ENCODE peak calls at places on chromosomes 11 and 22, in nine cellular contexts. A is ovary; O is uterus; G is CD4-positive, alpha-beta memory T cell; X is right lobe of liver; M is transverse colon; J is CD8-positive, alpha-beta memory T cell; E is PC-3; N is MM.1S. P is an unnamed sample.

GRCh38 chr11:63911440-63911839 is 5.5 kb downstream of the RCOR2 start:
- DNase-seq in A (no peak), O (no peak), G (no peak), X (no peak), M (no peak), J (no peak), E (no peak), N (no peak), P (no peak)

GRCh38 chr22:24146791-24147353 is 34.4 kb upstream of the SUSD2 start:
- DNase-seq in A (peak; percentile 78), O (peak; percentile 64), G (no peak), X (no peak), M (peak; percentile 42), J (no peak), E (no peak), N (peak; percentile 31), P (peak; percentile 93)

GRCh38 chr22:19797086-19797485 is 36.5 kb downstream of the TBX1 start:
- DNase-seq in A (no peak), O (no peak), G (no peak), X (peak; percentile 29), M (no peak), J (no peak), E (no peak), N (no peak), P (no peak)

GRCh38 chr22:49331223-49331815 is 496.4 kb downstream of the BRD1 start:
- DNase-seq in A (no peak), O (no peak), G (no peak), X (no peak), M (peak; percentile 0), J (no peak), E (no peak), N (no peak), P (no peak)

GRCh38 chr11:100918551-100919500 is 210.8 kb downstream of the PGR start:
- DNase-seq in A (no peak), O (no peak), G (no peak), X (no peak), M (peak; percentile 15), J (no peak), E (peak; percentile 77), N (no peak), P (peak; percentile 60)

GRCh38 chr22:49997932-49998717 is 14.4 kb downstream of the IL17REL start:
- DNase-seq in A (no peak), O (no peak), G (no peak), X (peak; percentile 56), M (no peak), J (no peak), E (no peak), N (no peak), P (no peak)

GRCh38 chr11:42093541-42093940 is 634.1 kb upstream of the LRRC4C start:
- DNase-seq in A (no peak), O (no peak), G (no peak), X (no peak), M (no peak), J (no peak), E (no peak), N (no peak), P (no peak)

GRCh38 chr11:36139767-36140166 is 149.5 kb downstream of the COMMD9 start:
- DNase-seq in A (no peak), O (no peak), G (no peak), X (no peak), M (no peak), J (no peak), E (peak; percentile 17), N (no peak), P (no peak)

GRCh38 chr22:31040542-31041398 is 40.3 kb upstream of the SMTN start:
- DNase-seq in A (peak; percentile 35), O (no peak), G (no peak), X (no peak), M (no peak), J (no peak), E (no peak), N (no peak), P (no peak)

GRCh38 chr11:69452589-69452988 is 28.9 kb upstream of the LINC01488 start:
- DNase-seq in A (no peak), O (no peak), G (no peak), X (peak; percentile 31), M (no peak), J (no peak), E (no peak), N (no peak), P (no peak)
- H3K4me3 ChIP-seq in A (no peak overlapping the region), O (no peak overlapping the region), G (no peak overlapping the region), X (no peak overlapping the region), M (no peak overlapping the region), J (no peak overlapping the region), E (no peak overlapping the region), N (no peak overlapping the region), P (no peak overlapping the region)

DNA sequence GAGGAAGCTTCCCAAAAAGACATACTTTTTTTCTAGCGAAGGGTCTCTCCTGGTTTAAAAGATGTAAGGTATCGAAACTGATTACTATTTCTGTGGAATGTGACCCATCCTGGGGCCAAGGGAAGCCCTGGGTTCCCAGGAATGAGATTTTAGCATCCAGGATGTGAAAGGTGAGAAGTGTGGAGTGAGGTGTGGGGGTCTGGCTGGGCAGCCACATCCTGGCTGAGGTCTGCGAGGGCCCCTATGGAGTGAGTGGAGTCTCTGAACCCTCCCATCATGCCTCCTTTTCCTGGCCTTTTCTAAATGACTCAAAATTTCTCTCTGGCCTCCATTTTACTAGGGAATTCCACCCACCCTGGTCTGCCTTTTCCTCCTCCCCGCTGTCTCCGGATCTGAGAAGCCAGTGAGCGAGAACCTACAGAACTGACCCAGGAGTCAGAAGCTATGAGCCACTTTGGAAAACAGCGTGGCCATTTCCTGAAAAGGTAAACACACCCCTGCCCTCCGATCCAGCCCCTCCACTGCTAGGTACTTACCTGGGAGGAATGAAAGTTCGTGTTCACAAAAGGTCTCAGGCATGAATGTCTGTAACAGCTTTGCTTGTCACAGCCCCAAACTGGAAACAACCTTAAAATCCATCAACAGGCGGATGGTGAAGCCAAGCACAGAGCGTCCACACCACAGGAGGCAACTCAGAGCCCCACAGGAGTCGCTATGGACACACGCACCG is 27.7 kb upstream of the SHANK2 start:
- DNase-seq in A (no peak), O (no peak), G (no peak), X (no peak), M (no peak), J (no peak), E (no peak), N (no peak), P (no peak)
- H3K9me3 ChIP-seq in A (no peaks in the 10 kb centered on the region), O (no peaks in the 10 kb centered on the region), G (no peaks in the 10 kb centered on the region), X (no peaks in the 10 kb centered on the region), M (no peaks in the 10 kb centered on the region), J (no peaks in the 10 kb centered on the region), E (no peaks in the 10 kb centered on the region), N (no peaks in the 10 kb centered on the region), P (no peaks in the 10 kb centered on the region)

GRCh38 chr11:119116601-119117000 is 4.8 kb upstream of the HINFP start:
- DNase-seq in A (no peak), O (no peak), G (no peak), X (no peak), M (no peak), J (no peak), E (no peak), N (no peak), P (no peak)
- H3K27ac ChIP-seq in A (no peak overlapping the region), O (no peak overlapping the region), G (peak overlapping the region; percentile 63), X (peak overlapping the region; percentile 47), M (peak overlapping the region; percentile 32), J (no peak overlapping the region), E (no peak overlapping the region), N (no peak overlapping the region), P (no peak overlapping the region)

GRCh38 chr11:84719935-84720577 is 907.1 kb downstream of the DLG2 start:
- DNase-seq in A (no peak), O (no peak), G (no peak), X (peak; percentile 57), M (peak; percentile 7), J (no peak), E (no peak), N (no peak), P (peak; percentile 15)

GRCh38 chr11:84722583-84723108 is 904.5 kb downstream of the DLG2 start:
- DNase-seq in A (no peak), O (no peak), G (no peak), X (no peak), M (no peak), J (no peak), E (peak; percentile 8), N (peak; percentile 39), P (peak; percentile 69)

GRCh38 chr11:84721561-84721961 is 905.6 kb downstream of the DLG2 start:
- DNase-seq in A (no peak), O (no peak), G (no peak), X (peak; percentile 14), M (no peak), J (no peak), E (no peak), N (peak; percentile 62), P (no peak)

GRCh38 chr11:84720706-84721402 is 906.3 kb downstream of the DLG2 start:
- DNase-seq in A (peak; percentile 30), O (peak; percentile 19), G (no peak), X (peak; percentile 57), M (peak; percentile 12), J (no peak), E (no peak), N (peak; percentile 41), P (peak; percentile 40)
- H3K4me3 ChIP-seq in A (peak overlapping the region; percentile 49), O (peak overlapping the region; percentile 38), G (no peak overlapping the region), X (peak overlapping the region; percentile 29), M (peak overlapping the region; percentile 42), J (no peak overlapping the region), E (no peak overlapping the region), N (peak overlapping the region; percentile 83), P (peak overlapping the region; percentile 54)

GRCh38 chr11:99803501-99803900 is 782.8 kb downstream of the CNTN5 start:
- DNase-seq in A (no peak), O (no peak), G (no peak), X (no peak), M (no peak), J (no peak), E (peak; percentile 14), N (no peak), P (peak; percentile 5)
- H3K9me3 ChIP-seq in A (no peaks in the 10 kb centered on the region), O (no peaks in the 10 kb centered on the region), G (no peaks in the 10 kb centered on the region), X (no peaks in the 10 kb centered on the region), M (no peaks in the 10 kb centered on the region), J (no peaks in the 10 kb centered on the region), E (no peaks in the 10 kb centered on the region), N (no peaks in the 10 kb centered on the region), P (no peaks in the 10 kb centered on the region)

GRCh38 chr11:65109231-65110198 is 2.2 kb upstream of the TM7SF2 start:
- DNase-seq in A (no peak), O (no peak), G (no peak), X (no peak), M (no peak), J (no peak), E (no peak), N (no peak), P (no peak)

GRCh38 chr11:65111537-65112225 is at the start of gene TM7SF2:
- DNase-seq in A (peak; percentile 98), O (peak; percentile 93), G (peak; percentile 93), X (peak; percentile 99), M (peak; percentile 98), J (peak; percentile 90), E (peak; percentile 98), N (peak; percentile 98), P (peak; percentile 88)

GRCh38 chr11:65111159-65111536 is 524 bp upstream of the TM7SF2 start:
- DNase-seq in A (no peak), O (no peak), G (no peak), X (no peak), M (no peak), J (no peak), E (no peak), N (no peak), P (no peak)

GRCh38 chr11:65112226-65112550 is 516 bp downstream of the TM7SF2 start:
- DNase-seq in A (no peak), O (no peak), G (no peak), X (no peak), M (no peak), J (no peak), E (no peak), N (no peak), P (no peak)

GRCh38 chr11:65110354-65110861 is 1.3 kb upstream of the TM7SF2 start:
- DNase-seq in A (peak; percentile 93), O (peak; percentile 88), G (peak; percentile 92), X (peak; percentile 87), M (peak; percentile 94), J (peak; percentile 84), E (peak; percentile 96), N (peak; percentile 89), P (peak; percentile 80)
- H3K27ac ChIP-seq in A (peak overlapping the region; percentile 21), O (no peak overlapping the region), G (peak overlapping the region; percentile 50), X (peak overlapping the region; percentile 93), M (peak overlapping the region; percentile 85), J (peak overlapping the region; percentile 15), E (no peak overlapping the region), N (no peak overlapping the region), P (no peak overlapping the region)

P was measured in SJCRH30.